ENCODE peak calls at places on chromosomes 11 and 22, in nine cellular contexts. U is hepatocyte, W is HepG2, I is PC-9, Y is left lung, D is pancreas, N is prostate gland, Q is neural progenitor cell, K is Peyer's patch. L is an unnamed sample.

GRCh38 chr11:62505112-62505783 is 41.4 kb downstream of the AHNAK start:
- DNase-seq in U (peak; percentile 64), W (no peak), I (no peak), Y (no peak), D (no peak), N (no peak), Q (peak; percentile 63), K (no peak), L (peak; percentile 94)

GRCh38 chr22:27318516-27318915 is 483.0 kb downstream of the MN1 start:
- DNase-seq in U (peak; percentile 79), W (no peak), I (peak; percentile 0), Y (no peak), D (no peak), N (no peak), Q (peak; percentile 21), K (no peak), L (peak; percentile 59)

GRCh38 chr11:71151561-71151960 is 100.8 kb downstream of the SHANK2 start:
- DNase-seq in U (no peak), W (no peak), I (no peak), Y (no peak), D (no peak), N (no peak), Q (no peak), K (no peak), L (no peak)

GRCh38 chr22:20607157-20607907 is 99.9 kb downstream of the MED15 start:
- DNase-seq in U (no peak), W (no peak), I (no peak), Y (peak; percentile 68), D (no peak), N (no peak), Q (peak; percentile 29), K (no peak), L (peak; percentile 46)

GRCh38 chr11:1310772-1311468 is 1.5 kb upstream of the TOLLIP start:
- DNase-seq in U (no peak), W (no peak), I (no peak), Y (no peak), D (no peak), N (no peak), Q (no peak), K (peak; percentile 72), L (no peak)

GRCh38 chr11:71500601-71501021 is 26.5 kb upstream of the KRTAP5-7 start:
- DNase-seq in U (no peak), W (no peak), I (peak; percentile 67), Y (no peak), D (no peak), N (no peak), Q (no peak), K (no peak), L (peak; percentile 38)

GRCh38 chr11:27212248-27212780 is 150.7 kb downstream of the CCDC34 start:
- DNase-seq in U (no peak), W (no peak), I (no peak), Y (no peak), D (no peak), N (no peak), Q (no peak), K (no peak), L (no peak)

GRCh38 chr11:68214173-68215086 is 1.3 kb upstream of the KMT5B start:
- DNase-seq in U (no peak), W (no peak), I (no peak), Y (peak; percentile 86), D (peak; percentile 75), N (no peak), Q (peak; percentile 62), K (no peak), L (no peak)

GRCh38 chr11:32391965-32392553 is 43.3 kb downstream of the WT1 start:
- DNase-seq in U (no peak), W (no peak), I (no peak), Y (no peak), D (no peak), N (no peak), Q (no peak), K (no peak), L (no peak)

GRCh38 chr11:2575611-2576051 is 124.2 kb downstream of the KCNQ1OT1 start:
- DNase-seq in U (no peak), W (no peak), I (no peak), Y (peak; percentile 48), D (no peak), N (no peak), Q (no peak), K (no peak), L (peak; percentile 84)

GRCh38 chr22:35344956-35345690 is 35.8 kb upstream of the HMOX1 start:
- DNase-seq in U (no peak), W (no peak), I (no peak), Y (peak; percentile 73), D (no peak), N (no peak), Q (no peak), K (peak; percentile 50), L (no peak)

GRCh38 chr11:57638005-57638760 is 11.5 kb downstream of the YPEL4 start:
- DNase-seq in U (peak; percentile 90), W (peak; percentile 55), I (no peak), Y (peak; percentile 81), D (no peak), N (peak; percentile 74), Q (peak; percentile 97), K (no peak), L (no peak)

GRCh38 chr11:108886608-108887007 is 221.7 kb downstream of the DDX10 start:
- DNase-seq in U (no peak), W (no peak), I (no peak), Y (no peak), D (no peak), N (no peak), Q (no peak), K (no peak), L (no peak)

GRCh38 chr11:27242591-27242990 is 120.4 kb downstream of the CCDC34 start:
- DNase-seq in U (no peak), W (no peak), I (no peak), Y (no peak), D (no peak), N (no peak), Q (no peak), K (no peak), L (no peak)

GRCh38 chr11:124830749-124831148 is 30.5 kb upstream of the MSANTD2 start:
- DNase-seq in U (no peak), W (no peak), I (no peak), Y (no peak), D (no peak), N (no peak), Q (no peak), K (no peak), L (no peak)

GRCh38 chr11:124752471-124753100 is 531 bp upstream of the VSIG2 start:
- DNase-seq in U (no peak), W (no peak), I (no peak), Y (no peak), D (no peak), N (no peak), Q (no peak), K (no peak), L (no peak)

DNA sequence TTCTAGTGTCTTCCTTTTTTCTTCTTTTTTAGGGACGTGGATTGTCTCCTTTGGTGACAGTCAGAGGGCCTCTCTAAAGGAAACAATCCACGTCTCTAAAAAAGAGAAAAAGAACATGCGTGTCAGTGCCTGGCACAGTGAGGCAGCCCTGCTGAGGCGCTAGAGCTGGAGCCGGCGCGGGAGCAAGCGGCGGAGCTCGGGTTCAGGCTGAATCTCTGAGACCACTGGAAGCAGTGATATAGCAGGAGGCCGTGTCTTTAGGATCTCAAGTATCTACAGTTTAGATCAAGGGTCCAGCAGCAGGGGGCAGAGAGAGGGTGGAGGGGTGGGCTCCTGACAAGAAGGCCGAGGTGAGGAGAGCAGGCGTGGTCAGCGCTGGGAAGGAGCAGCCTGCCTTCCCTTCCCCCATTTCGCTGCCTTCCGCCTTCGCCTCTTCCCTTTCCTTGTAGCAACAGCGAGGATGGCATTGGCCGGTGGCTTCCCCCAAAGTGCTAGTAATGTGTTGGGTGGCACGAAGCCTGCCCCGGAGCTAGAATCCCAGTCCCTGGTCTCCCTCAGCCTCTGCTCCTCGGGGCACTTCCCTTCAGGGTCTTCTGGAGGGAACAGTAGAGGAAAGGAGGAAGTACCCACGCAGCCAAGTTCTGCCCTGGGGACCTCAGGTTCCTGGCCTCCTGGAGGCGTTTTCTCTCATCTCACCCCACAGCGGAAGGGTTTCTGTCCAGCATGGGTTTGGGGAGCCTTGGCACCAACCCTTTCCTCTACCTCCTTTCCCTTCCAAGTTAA is 28.2 kb upstream of the RAB1B start:
- DNase-seq in U (no peak), W (no peak), I (no peak), Y (no peak), D (no peak), N (no peak), Q (no peak), K (no peak), L (no peak)
- H3K36me3 ChIP-seq in U (no peaks in the 10 kb centered on the region), W (peaks cover 4% of the 10 kb centered on the region), I (no peaks in the 10 kb centered on the region), Y (peaks cover 95% of the 10 kb centered on the region), D (peaks cover 31% of the 10 kb centered on the region), N (no peaks in the 10 kb centered on the region), Q (no peaks in the 10 kb centered on the region), K (no peaks in the 10 kb centered on the region), L (peaks cover 11% of the 10 kb centered on the region)

DNA sequence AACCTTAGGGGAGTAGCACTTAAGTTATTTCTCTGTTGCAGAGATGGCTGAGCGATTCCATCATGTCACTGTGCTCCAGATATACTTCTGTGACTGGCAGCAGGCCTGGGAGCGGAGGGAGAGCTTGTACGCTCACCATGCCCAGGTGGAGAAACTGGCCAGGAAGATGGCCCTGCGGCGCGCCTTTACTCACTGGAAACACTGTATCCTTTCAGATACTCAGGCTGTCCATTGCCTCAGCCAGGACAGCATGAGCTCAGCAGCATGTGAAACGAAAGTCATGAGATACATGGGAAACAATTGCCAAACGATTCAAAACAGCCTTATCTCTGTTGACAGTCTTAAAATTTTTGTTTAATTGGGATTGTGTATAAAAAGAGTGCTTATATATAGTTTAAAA is 78.9 kb downstream of the SFI1 start:
- DNase-seq in U (no peak), W (no peak), I (no peak), Y (no peak), D (no peak), N (peak; percentile 51), Q (no peak), K (no peak), L (no peak)
- H3K36me3 ChIP-seq in U (no peaks in the 10 kb centered on the region), W (peaks cover 2% of the 10 kb centered on the region), I (no peaks in the 10 kb centered on the region), Y (peaks cover 60% of the 10 kb centered on the region), D (no peaks in the 10 kb centered on the region), N (no peaks in the 10 kb centered on the region), Q (no peaks in the 10 kb centered on the region), K (no peaks in the 10 kb centered on the region), L (peaks cover 10% of the 10 kb centered on the region)

DNA sequence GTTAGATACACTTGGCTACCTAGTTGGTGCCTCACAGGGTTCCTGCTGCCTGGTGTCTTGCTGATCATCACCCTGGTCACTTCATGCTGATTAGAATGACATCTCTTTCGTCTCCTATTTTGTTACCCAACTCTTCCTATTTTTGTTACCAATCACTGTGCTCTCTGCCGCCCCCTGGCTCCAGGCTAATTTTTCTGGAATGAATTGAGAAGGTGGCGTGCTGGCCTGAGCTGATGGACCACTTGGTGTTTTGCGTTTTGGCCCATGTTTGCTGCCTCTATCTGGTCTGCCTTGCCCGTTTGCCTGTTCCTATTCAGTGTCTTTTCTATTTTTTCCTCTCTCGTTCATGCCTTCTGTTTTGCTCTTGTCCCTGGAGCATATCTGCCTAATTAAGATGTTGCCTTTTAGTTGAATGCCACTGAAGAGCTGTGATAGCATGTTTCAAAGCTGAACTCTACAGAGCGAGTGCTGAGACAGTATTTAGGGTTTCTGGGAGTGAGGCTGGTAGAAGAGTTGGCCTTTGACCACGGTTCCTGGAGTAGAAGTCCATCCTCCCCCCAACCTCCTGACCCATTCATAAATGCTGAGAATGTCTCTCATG is 5.9 kb upstream of the ATF4 start:
- DNase-seq in U (peak; percentile 62), W (no peak), I (peak; percentile 42), Y (peak; percentile 54), D (peak; percentile 82), N (no peak), Q (peak; percentile 62), K (peak; percentile 73), L (peak; percentile 47)
- H3K36me3 ChIP-seq in U (no peaks in the 10 kb centered on the region), W (peaks cover 37% of the 10 kb centered on the region), I (peaks cover 51% of the 10 kb centered on the region), Y (peaks cover 75% of the 10 kb centered on the region), D (peaks cover 43% of the 10 kb centered on the region), N (peaks cover 23% of the 10 kb centered on the region), Q (no peaks in the 10 kb centered on the region), K (no peaks in the 10 kb centered on the region), L (peaks cover 36% of the 10 kb centered on the region)

GRCh38 chr11:46491661-46492331 is 100.2 kb upstream of the CHRM4 start:
- DNase-seq in U (no peak), W (no peak), I (no peak), Y (no peak), D (no peak), N (no peak), Q (no peak), K (no peak), L (no peak)
- H3K36me3 ChIP-seq in U (no peaks in the 10 kb centered on the region), W (peaks cover 22% of the 10 kb centered on the region), I (peaks cover 4% of the 10 kb centered on the region), Y (peaks cover 37% of the 10 kb centered on the region), D (peaks cover 5% of the 10 kb centered on the region), N (no peaks in the 10 kb centered on the region), Q (no peaks in the 10 kb centered on the region), K (no peaks in the 10 kb centered on the region), L (peaks cover 4% of the 10 kb centered on the region)

L was measured in small intestine.